ENCODE peak calls at places on chromosome 16, in ten cellular contexts. V is esophagus muscularis mucosa, J is transverse colon, O is stomach, R is suprapubic skin, F is GM12891, D is HCT116, B is breast epithelium, M is K562, W is endothelial cell of umbilical vein. X is an unnamed sample.

GRCh38 chr16:2335286-2335895 is 5.1 kb downstream of the ABCA3 start:
- DNase-seq in V (peak), J (no peak), O (no peak), R (no peak), F (no peak), D (no peak), B (no peak), M (no peak), W (no peak), X (no peak)

GRCh38 chr16:11949527-11949926 is 7.7 kb upstream of the NPIPB2 start:
- DNase-seq in V (no peak), J (peak), O (no peak), R (no peak), F (peak), D (peak), B (no peak), M (peak), W (peak), X (peak)

GRCh38 chr16:23843143-23843542 is 7.4 kb downstream of the PRKCB start:
- DNase-seq in V (no peak), J (no peak), O (no peak), R (no peak), F (no peak), D (no peak), B (no peak), M (no peak), W (no peak), X (no peak)

GRCh38 chr16:66618588-66618987 is 14.1 kb downstream of the CMTM3 start:
- DNase-seq in V (no peak), J (no peak), O (no peak), R (no peak), F (no peak), D (peak), B (no peak), M (no peak), W (peak), X (no peak)

GRCh38 chr16:6753553-6753952 is 579.1 kb upstream of the RBFOX1 start:
- DNase-seq in V (no peak), J (no peak), O (no peak), R (no peak), F (no peak), D (no peak), B (no peak), M (no peak), W (no peak), X (no peak)

GRCh38 chr16:69918241-69918640 is 32.9 kb upstream of the CLEC18A start:
- DNase-seq in V (no peak), J (no peak), O (no peak), R (no peak), F (no peak), D (no peak), B (no peak), M (no peak), W (no peak), X (no peak)

GRCh38 chr16:11160676-11161115 is 95.3 kb downstream of the SOCS1 start:
- DNase-seq in V (no peak), J (no peak), O (no peak), R (no peak), F (no peak), D (no peak), B (no peak), M (peak), W (no peak), X (no peak)

GRCh38 chr16:48499822-48500440 is 110.0 kb downstream of the N4BP1 start:
- DNase-seq in V (peak), J (peak), O (no peak), R (no peak), F (no peak), D (no peak), B (peak), M (no peak), W (peak), X (no peak)

GRCh38 chr16:19393226-19394074 is 24.2 kb upstream of the TMC5 start:
- DNase-seq in V (no peak), J (peak), O (peak), R (no peak), F (no peak), D (peak), B (no peak), M (no peak), W (peak), X (no peak)

GRCh38 chr16:15653227-15653626 is 3.2 kb downstream of the NDE1 start:
- DNase-seq in V (no peak), J (peak), O (no peak), R (peak), F (no peak), D (no peak), B (no peak), M (no peak), W (peak), X (no peak)

GRCh38 chr16:56300901-56301351 is 109.6 kb downstream of the GNAO1 start:
- DNase-seq in V (no peak), J (no peak), O (no peak), R (no peak), F (no peak), D (no peak), B (no peak), M (no peak), W (no peak), X (no peak)

GRCh38 chr16:3094289-3095027 is 4.6 kb downstream of the ZSCAN10 start:
- DNase-seq in V (no peak), J (peak), O (peak), R (no peak), F (no peak), D (peak), B (no peak), M (peak), W (peak), X (no peak)

GRCh38 chr16:4003576-4003975 is 112.7 kb downstream of the ADCY9 start:
- DNase-seq in V (no peak), J (no peak), O (no peak), R (no peak), F (no peak), D (no peak), B (no peak), M (no peak), W (no peak), X (no peak)

GRCh38 chr16:3029499-3030127 is 5.8 kb downstream of the THOC6 start:
- DNase-seq in V (no peak), J (no peak), O (no peak), R (no peak), F (no peak), D (no peak), B (no peak), M (peak), W (no peak), X (no peak)

GRCh38 chr16:55487048-55487803 is 8.2 kb downstream of the MMP2 start:
- DNase-seq in V (no peak), J (no peak), O (no peak), R (peak), F (no peak), D (no peak), B (no peak), M (no peak), W (no peak), X (no peak)

GRCh38 chr16:66728117-66728787 is 23.2 kb downstream of the DYNC1LI2 start:
- DNase-seq in V (no peak), J (peak), O (peak), R (no peak), F (no peak), D (peak), B (no peak), M (peak), W (peak), X (no peak)

GRCh38 chr16:74297296-74297665 is 667 bp downstream of the PSMD7 start:
- DNase-seq in V (no peak), J (peak), O (no peak), R (peak), F (no peak), D (no peak), B (no peak), M (peak), W (peak), X (no peak)

GRCh38 chr16:17510532-17510931 is 39.8 kb upstream of the XYLT1 start:
- DNase-seq in V (no peak), J (no peak), O (no peak), R (no peak), F (no peak), D (no peak), B (no peak), M (no peak), W (no peak), X (no peak)

GRCh38 chr16:23959069-23959800 is 123.5 kb downstream of the PRKCB start:
- DNase-seq in V (no peak), J (no peak), O (no peak), R (no peak), F (no peak), D (no peak), B (no peak), M (no peak), W (no peak), X (no peak)

GRCh38 chr16:13923703-13924298 is 3.8 kb downstream of the ERCC4 start:
- DNase-seq in V (no peak), J (no peak), O (no peak), R (no peak), F (no peak), D (peak), B (no peak), M (peak), W (peak), X (no peak)

GRCh38 chr16:81485225-81485624 is 40.6 kb downstream of the CMIP start:
- DNase-seq in V (no peak), J (no peak), O (no peak), R (no peak), F (no peak), D (no peak), B (no peak), M (no peak), W (no peak), X (no peak)

GRCh38 chr16:87441886-87442580 is 49.9 kb downstream of the MAP1LC3B start:
- DNase-seq in V (no peak), J (no peak), O (no peak), R (no peak), F (no peak), D (no peak), B (no peak), M (no peak), W (no peak), X (no peak)

GRCh38 chr16:4769306-4769638 is 2.3 kb upstream of the ZNF500 start:
- DNase-seq in V (no peak), J (no peak), O (no peak), R (no peak), F (no peak), D (no peak), B (no peak), M (no peak), W (no peak), X (no peak)

GRCh38 chr16:25013751-25014499 is 1.2 kb downstream of the ARHGAP17 start:
- DNase-seq in V (no peak), J (no peak), O (no peak), R (no peak), F (no peak), D (no peak), B (no peak), M (no peak), W (peak), X (no peak)

GRCh38 chr16:67942200-67942509 is 1.8 kb downstream of the LCAT start:
- DNase-seq in V (no peak), J (no peak), O (no peak), R (no peak), F (peak), D (no peak), B (no peak), M (peak), W (peak), X (peak)

GRCh38 chr16:72255785-72256184 is 83.8 kb upstream of the PMFBP1 start:
- DNase-seq in V (no peak), J (no peak), O (no peak), R (no peak), F (no peak), D (no peak), B (no peak), M (no peak), W (no peak), X (no peak)

GRCh38 chr16:31472559-31473203 is 729 bp downstream of the TGFB1I1 start:
- DNase-seq in V (peak), J (peak), O (peak), R (peak), F (peak), D (peak), B (peak), M (peak), W (peak), X (no peak)

GRCh38 chr16:71971571-71971970 is 28.6 kb downstream of the PKD1L3 start:
- DNase-seq in V (no peak), J (no peak), O (no peak), R (no peak), F (no peak), D (no peak), B (no peak), M (no peak), W (no peak), X (no peak)

GRCh38 chr16:73840710-73841109 is 455.9 kb upstream of the PSMD7 start:
- DNase-seq in V (no peak), J (no peak), O (no peak), R (no peak), F (no peak), D (no peak), B (no peak), M (no peak), W (no peak), X (no peak)

GRCh38 chr16:87032554-87032953 is 284.6 kb downstream of the C16orf95 start:
- DNase-seq in V (no peak), J (no peak), O (no peak), R (peak), F (no peak), D (no peak), B (no peak), M (no peak), W (no peak), X (no peak)

GRCh38 chr16:700684-701584 is 4.7 kb downstream of the FBXL16 start:
- DNase-seq in V (no peak), J (no peak), O (no peak), R (no peak), F (no peak), D (no peak), B (no peak), M (peak), W (no peak), X (no peak)

GRCh38 chr16:14013571-14014283 is 57.4 kb upstream of the MRTFB start:
- DNase-seq in V (no peak), J (no peak), O (no peak), R (peak), F (no peak), D (no peak), B (no peak), M (no peak), W (peak), X (no peak)

GRCh38 chr16:70553645-70554044 is 30.0 kb downstream of the SF3B3 start:
- DNase-seq in V (no peak), J (no peak), O (no peak), R (no peak), F (no peak), D (no peak), B (no peak), M (no peak), W (no peak), X (no peak)

GRCh38 chr16:2178321-2179106 is 17.9 kb downstream of the CASKIN1 start:
- DNase-seq in V (no peak), J (no peak), O (no peak), R (no peak), F (peak), D (no peak), B (no peak), M (peak), W (peak), X (no peak)

GRCh38 chr16:4660454-4661007 is 32.8 kb upstream of the NUDT16L1 start:
- DNase-seq in V (no peak), J (peak), O (peak), R (no peak), F (no peak), D (no peak), B (peak), M (no peak), W (peak), X (peak)

GRCh38 chr16:79595916-79596450 is 4.6 kb downstream of the MAF start:
- DNase-seq in V (no peak), J (no peak), O (no peak), R (no peak), F (no peak), D (no peak), B (no peak), M (no peak), W (no peak), X (no peak)

GRCh38 chr16:14375132-14375491 is 254.9 kb downstream of the PARN start:
- DNase-seq in V (no peak), J (no peak), O (no peak), R (no peak), F (no peak), D (no peak), B (no peak), M (no peak), W (no peak), X (no peak)

GRCh38 chr16:81478876-81479496 is 34.4 kb downstream of the CMIP start:
- DNase-seq in V (no peak), J (peak), O (peak), R (no peak), F (no peak), D (no peak), B (peak), M (no peak), W (peak), X (peak)

GRCh38 chr16:84818989-84819643 is 669 bp upstream of the CRISPLD2 start:
- DNase-seq in V (no peak), J (no peak), O (no peak), R (no peak), F (no peak), D (no peak), B (no peak), M (no peak), W (no peak), X (no peak)

GRCh38 chr16:84820305-84820684 is 510 bp downstream of the CRISPLD2 start:
- DNase-seq in V (no peak), J (no peak), O (no peak), R (no peak), F (no peak), D (no peak), B (no peak), M (no peak), W (no peak), X (no peak)

GRCh38 chr16:84821179-84821578 is 1.4 kb downstream of the CRISPLD2 start:
- DNase-seq in V (no peak), J (no peak), O (no peak), R (no peak), F (no peak), D (no peak), B (no peak), M (no peak), W (no peak), X (no peak)

GRCh38 chr16:84820771-84821170 is 986 bp downstream of the CRISPLD2 start:
- DNase-seq in V (no peak), J (no peak), O (no peak), R (no peak), F (no peak), D (no peak), B (no peak), M (no peak), W (no peak), X (no peak)

GRCh38 chr16:84819644-84820304 is at the start of gene CRISPLD2:
- DNase-seq in V (peak), J (peak), O (peak), R (peak), F (peak), D (peak), B (peak), M (peak), W (peak), X (peak)
- TF ChIP-seq POLR2A in V (peak), J (peak), O (no peak), R (peak), F (no peak), D (peak), B (peak), M (no peak), W (no peak), X (no peak)

GRCh38 chr16:57621521-57622268 is 6.7 kb upstream of the ADGRG1 start:
- DNase-seq in V (no peak), J (no peak), O (no peak), R (peak), F (no peak), D (no peak), B (peak), M (no peak), W (no peak), X (no peak)
- TF ChIP-seq POLR2AphosphoS5 in V (no peak), J (no peak), O (no peak), R (no peak), F (no peak), D (peak), B (no peak), M (no peak), W (no peak), X (no peak)

DNA sequence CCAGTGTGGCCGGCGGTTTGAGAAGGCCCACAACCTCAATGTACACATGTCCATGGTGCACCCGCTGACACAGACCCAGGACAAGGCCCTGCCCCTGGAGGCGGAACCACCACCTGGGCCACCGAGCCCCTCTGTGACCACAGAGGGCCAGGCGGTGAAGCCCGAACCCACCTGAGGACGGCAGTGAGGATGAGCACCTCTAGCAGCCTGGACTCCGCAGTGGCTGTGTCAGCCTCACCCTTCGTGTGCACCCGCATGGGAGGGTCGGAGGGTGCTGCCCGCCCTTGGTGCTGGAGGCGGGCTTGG is 16.7 kb downstream of the ZNF276 start:
- DNase-seq in V (no peak), J (no peak), O (no peak), R (no peak), F (no peak), D (no peak), B (no peak), M (no peak), W (no peak), X (no peak)
- TF ChIP-seq POLR2A in V (no peak), J (no peak), O (no peak), R (no peak), F (no peak), D (no peak), B (no peak), M (peak), W (no peak), X (peak)

DNA sequence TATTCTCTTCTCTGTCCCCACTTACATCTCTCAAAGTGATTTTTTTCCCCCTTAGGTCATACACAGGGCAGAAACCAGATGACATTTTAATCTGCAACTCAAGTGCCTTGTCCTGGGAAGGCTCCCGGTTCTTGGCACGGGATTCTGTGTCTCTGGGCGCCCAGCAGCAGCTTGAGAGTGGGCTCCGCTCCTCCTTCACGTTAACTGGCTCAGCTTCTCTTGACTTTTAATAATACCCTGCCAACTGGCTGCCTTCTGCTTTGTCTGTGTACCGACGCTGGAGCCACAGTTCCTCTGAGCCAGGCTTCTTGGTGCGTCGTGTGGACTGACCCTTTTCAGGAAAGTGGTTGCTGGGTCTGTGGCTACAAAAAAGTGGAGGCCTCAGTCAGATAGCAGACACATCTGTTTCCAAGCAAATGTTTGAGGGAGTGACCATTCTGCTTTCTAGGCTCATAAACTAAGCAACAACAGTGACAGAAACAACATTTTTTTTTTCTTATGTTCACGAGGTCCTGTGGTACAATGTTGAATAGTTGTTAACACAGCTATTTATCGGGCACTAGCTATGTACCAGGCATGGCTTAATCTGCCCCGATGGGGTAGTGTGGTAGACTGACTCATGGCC is 64.9 kb downstream of the IRF8 start:
- DNase-seq in V (no peak), J (peak), O (peak), R (no peak), F (no peak), D (no peak), B (peak), M (no peak), W (no peak), X (no peak)
- TF ChIP-seq POLR2AphosphoS5 in V (no peak), J (peak), O (peak), R (no peak), F (no peak), D (no peak), B (no peak), M (no peak), W (no peak), X (no peak)

DNA sequence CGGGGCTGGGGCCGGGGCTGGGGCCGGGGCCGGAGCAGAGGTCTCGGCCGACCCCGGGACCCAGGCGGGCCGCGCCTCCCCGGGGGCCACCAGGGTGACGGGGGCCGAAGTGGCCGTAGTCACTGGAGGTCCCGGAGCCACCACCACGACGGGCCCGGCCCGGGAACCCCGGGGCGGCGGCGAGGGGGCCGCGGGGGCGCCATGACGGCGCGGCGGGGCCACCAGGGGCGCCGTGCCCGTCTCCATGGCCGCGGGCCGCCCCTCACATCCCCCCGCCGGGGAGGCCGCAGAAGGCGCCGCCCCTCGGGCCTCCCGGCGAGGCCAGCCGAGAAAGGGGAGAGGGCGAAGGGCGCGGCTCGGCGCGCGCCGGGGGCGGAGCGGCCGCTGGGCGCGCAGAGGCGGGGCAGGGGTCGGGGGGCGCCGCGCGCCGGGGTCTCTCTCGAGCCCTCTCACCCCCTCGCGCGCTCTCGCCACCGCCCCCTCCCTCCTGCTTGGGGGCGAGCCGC is 303 bp downstream of the TBC1D10B start:
- DNase-seq in V (no peak), J (no peak), O (no peak), R (no peak), F (peak), D (no peak), B (no peak), M (no peak), W (no peak), X (no peak)
- TF ChIP-seq POLR2A in V (peak), J (no peak), O (no peak), R (no peak), F (no peak), D (peak), B (no peak), M (no peak), W (peak), X (no peak)

GRCh38 chr16:53080345-53081031 is 25.7 kb downstream of the CHD9 start:
- DNase-seq in V (no peak), J (peak), O (no peak), R (peak), F (no peak), D (no peak), B (peak), M (no peak), W (peak), X (no peak)
- TF ChIP-seq POLR2AphosphoS5 in V (peak), J (peak), O (no peak), R (no peak), F (no peak), D (no peak), B (peak), M (no peak), W (no peak), X (no peak)

GRCh38 chr16:26772503-26772902 is 294.2 kb upstream of the C16orf82 start:
- DNase-seq in V (no peak), J (no peak), O (no peak), R (no peak), F (no peak), D (no peak), B (no peak), M (no peak), W (no peak), X (no peak)
- TF ChIP-seq POLR2A in V (no peak), J (no peak), O (no peak), R (no peak), F (no peak), D (no peak), B (no peak), M (no peak), W (no peak), X (no peak)

X was measured in GM12892.